ENCODE peak calls at places on chromosomes 2 and 18, in eight cellular contexts. U is GM23338, B is K562, S is HCT116, J is H1, H is GM12878, K is SK-N-SH, P is HepG2. G is an unnamed sample.

GRCh38 chr2:237026981-237027711 is 58.5 kb upstream of the COPS8 start:
- DNase-seq in U (peak; percentile 83), B (peak; percentile 34), S (peak; percentile 29), J (peak; percentile 74), H (no peak), K (peak; percentile 60), P (peak; percentile 45), G (peak; percentile 86)

GRCh38 chr2:113692698-113693428 is 63.6 kb downstream of the SLC35F5 start:
- DNase-seq in U (no peak), B (no peak), S (no peak), J (no peak), H (peak; percentile 78), K (no peak), P (no peak), G (no peak)

GRCh38 chr2:5111581-5111980 is 580.6 kb upstream of the SOX11 start:
- DNase-seq in U (no peak), B (no peak), S (no peak), J (no peak), H (no peak), K (peak; percentile 52), P (no peak), G (no peak)

GRCh38 chr2:216911008-216911407 is 51.1 kb upstream of the TNP1 start:
- DNase-seq in U (no peak), B (no peak), S (no peak), J (no peak), H (no peak), K (no peak), P (no peak), G (no peak)

GRCh38 chr2:50783116-50783515 is 248.8 kb downstream of the NRXN1 start:
- DNase-seq in U (no peak), B (no peak), S (no peak), J (no peak), H (no peak), K (no peak), P (no peak), G (no peak)

GRCh38 chr2:71789556-71790219 is 336.3 kb downstream of the DYSF start:
- DNase-seq in U (peak; percentile 8), B (peak; percentile 27), S (no peak), J (no peak), H (no peak), K (no peak), P (no peak), G (no peak)

GRCh38 chr2:209423562-209424541 is at the start of gene MAP2:
- DNase-seq in U (peak; percentile 85), B (peak; percentile 60), S (peak; percentile 66), J (peak; percentile 89), H (no peak), K (peak; percentile 96), P (peak; percentile 61), G (peak; percentile 88)

GRCh38 chr2:106701134-106701994 is 184.6 kb downstream of the ST6GAL2 start:
- DNase-seq in U (no peak), B (no peak), S (no peak), J (no peak), H (no peak), K (no peak), P (no peak), G (no peak)

GRCh38 chr2:68908392-68908970 is 37.3 kb upstream of the BMP10 start:
- DNase-seq in U (peak; percentile 76), B (peak; percentile 42), S (peak; percentile 76), J (no peak), H (peak; percentile 68), K (no peak), P (no peak), G (peak; percentile 80)

GRCh38 chr2:98607104-98607503 is 1.2 kb downstream of the COA5 start:
- DNase-seq in U (no peak), B (no peak), S (no peak), J (no peak), H (no peak), K (no peak), P (no peak), G (no peak)

GRCh38 chr2:44548221-44549098 is 186.7 kb downstream of the CAMKMT start:
- DNase-seq in U (no peak), B (no peak), S (no peak), J (no peak), H (no peak), K (no peak), P (no peak), G (no peak)

GRCh38 chr2:23385351-23385747 is 370 bp downstream of the KLHL29 start:
- DNase-seq in U (peak; percentile 59), B (no peak), S (no peak), J (peak; percentile 69), H (no peak), K (no peak), P (no peak), G (peak; percentile 37)

GRCh38 chr2:211380041-211380440 is 823.6 kb downstream of the CPS1 start:
- DNase-seq in U (peak; percentile 17), B (no peak), S (no peak), J (no peak), H (no peak), K (no peak), P (no peak), G (no peak)
- TF ChIP-seq POLR2AphosphoS5 in U (no peak), B (no peak), S (no peak), J (no peak), H (no peak), K (no peak), P (no peak), G (no peak)

GRCh38 chr2:221506469-221506868 is 65.6 kb downstream of the EPHA4 start:
- DNase-seq in U (no peak), B (no peak), S (no peak), J (no peak), H (no peak), K (no peak), P (no peak), G (no peak)
- H3K4me2 ChIP-seq in U (no peak overlapping the region), B (no peak overlapping the region), S (no peak overlapping the region), J (no peak overlapping the region), H (no peak overlapping the region), K (no peak overlapping the region), P (no peak overlapping the region), G (no peak overlapping the region)

GRCh38 chr18:22816266-22817176 is 116.6 kb upstream of the RBBP8 start:
- DNase-seq in U (no peak), B (no peak), S (no peak), J (no peak), H (no peak), K (no peak), P (peak; percentile 32), G (no peak)
- TF ChIP-seq POLR2AphosphoS5 in U (no peak), B (no peak), S (no peak), J (no peak), H (no peak), K (no peak), P (no peak), G (no peak)

GRCh38 chr2:214902273-214902672 is 92.8 kb upstream of the BARD1 start:
- DNase-seq in U (no peak), B (no peak), S (no peak), J (no peak), H (no peak), K (peak; percentile 49), P (no peak), G (no peak)

GRCh38 chr2:214904176-214904575 is 94.7 kb upstream of the BARD1 start:
- DNase-seq in U (no peak), B (no peak), S (no peak), J (no peak), H (no peak), K (no peak), P (no peak), G (no peak)

GRCh38 chr2:214895469-214895868 is 86.0 kb upstream of the BARD1 start:
- DNase-seq in U (no peak), B (no peak), S (no peak), J (no peak), H (no peak), K (no peak), P (no peak), G (no peak)

GRCh38 chr2:214896287-214896686 is 86.8 kb upstream of the BARD1 start:
- DNase-seq in U (no peak), B (no peak), S (no peak), J (no peak), H (no peak), K (no peak), P (no peak), G (no peak)

DNA sequence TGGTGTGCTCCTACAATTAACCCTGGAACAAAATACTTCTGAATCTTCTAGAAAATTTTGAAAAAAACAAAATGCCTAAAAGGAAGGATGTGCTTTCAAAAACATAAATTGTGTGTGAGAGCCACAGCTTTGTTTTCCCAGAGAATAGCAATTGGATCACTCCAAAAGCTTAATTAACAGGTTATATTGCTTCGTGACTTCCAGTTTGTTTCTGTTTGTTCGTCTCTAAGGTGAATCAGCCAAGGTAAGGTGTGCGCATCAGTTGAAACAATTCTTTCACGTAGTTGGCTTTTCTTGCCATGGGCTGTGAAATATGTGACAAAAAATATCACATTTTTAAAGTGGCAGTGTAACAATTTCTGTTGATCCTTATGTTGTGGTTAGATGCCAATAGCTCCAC is 90.3 kb upstream of the BARD1 start:
- DNase-seq in U (no peak), B (no peak), S (no peak), J (no peak), H (no peak), K (no peak), P (no peak), G (no peak)
- H3K4me2 ChIP-seq in U (no peak overlapping the region), B (no peak overlapping the region), S (no peak overlapping the region), J (no peak overlapping the region), H (no peak overlapping the region), K (no peak overlapping the region), P (no peak overlapping the region), G (no peak overlapping the region)